ENCODE peak calls at places on chromosome 7, in six cellular contexts. Q, Y, P, K, A and D are unnamed samples.

GRCh38 chr7:14197280-14197679 is 207.8 kb upstream of the ETV1 start:
- DNase-seq in Q (no peak), Y (no peak), K (no peak), A (no peak), P (peak), D (no peak)

GRCh38 chr7:131226116-131226562 is 101.5 kb upstream of the MKLN1 start:
- DNase-seq in P (no peak), K (peak), Q (no peak), Y (no peak), A (no peak), D (peak)

GRCh38 chr7:24227603-24228359 is 56.2 kb upstream of the NPY start:
- DNase-seq in Y (peak), Q (no peak), A (no peak), K (no peak), P (no peak), D (no peak)

GRCh38 chr7:153657182-153657800 is 394.9 kb upstream of the DPP6 start:
- DNase-seq in Y (no peak), Q (no peak), A (no peak), P (no peak), K (no peak), D (no peak)

GRCh38 chr7:149003560-149004305 is 24.6 kb downstream of the PDIA4 start:
- DNase-seq in K (no peak), A (no peak), Y (no peak), P (no peak), Q (no peak), D (no peak)

GRCh38 chr7:155752756-155753445 is 59.4 kb downstream of the SHH start:
- DNase-seq in Q (no peak), Y (no peak), P (no peak), K (no peak), A (no peak), D (no peak)

GRCh38 chr7:90320801-90321494 is at the start of gene FAM237B:
- DNase-seq in P (no peak), K (peak), A (no peak), Q (no peak), Y (peak), D (peak)

GRCh38 chr7:27202018-27202740 is 2.3 kb upstream of the HOXA13 start:
- DNase-seq in K (no peak), Q (no peak), Y (no peak), A (no peak), P (no peak), D (no peak)

DNA sequence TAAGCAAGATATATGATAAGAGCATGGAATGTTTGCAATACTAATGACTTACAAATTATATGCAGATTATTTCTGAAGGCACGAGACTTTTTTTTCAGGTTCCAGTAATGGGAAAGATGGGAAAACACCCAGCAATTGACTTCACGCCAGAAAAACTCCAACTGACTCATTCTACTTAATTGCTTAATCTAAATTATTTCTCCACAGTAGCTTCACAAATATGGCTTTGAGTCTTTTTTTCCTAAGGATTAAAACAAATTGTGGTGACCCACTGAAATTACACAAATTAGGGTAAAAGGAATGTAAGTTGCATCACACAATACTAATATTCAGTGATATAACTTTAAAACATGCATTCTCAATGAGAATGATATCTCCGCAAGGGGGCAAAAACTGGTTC is 138.7 kb downstream of the GNAI1 start:
- DNase-seq in K (no peak), A (no peak), Y (no peak), Q (no peak), P (no peak), D (no peak)
- TF ChIP-seq CTCF in K (no peak), A (no peak), Y (no peak), Q (no peak), P (no peak), D (no peak)

GRCh38 chr7:65477326-65477725 is 103.7 kb downstream of the ZNF92 start:
- DNase-seq in Q (peak), P (no peak), K (peak), A (no peak), Y (peak), D (no peak)
- TF ChIP-seq CTCF in Q (peak), P (peak), K (no peak), A (peak), Y (peak), D (no peak)

DNA sequence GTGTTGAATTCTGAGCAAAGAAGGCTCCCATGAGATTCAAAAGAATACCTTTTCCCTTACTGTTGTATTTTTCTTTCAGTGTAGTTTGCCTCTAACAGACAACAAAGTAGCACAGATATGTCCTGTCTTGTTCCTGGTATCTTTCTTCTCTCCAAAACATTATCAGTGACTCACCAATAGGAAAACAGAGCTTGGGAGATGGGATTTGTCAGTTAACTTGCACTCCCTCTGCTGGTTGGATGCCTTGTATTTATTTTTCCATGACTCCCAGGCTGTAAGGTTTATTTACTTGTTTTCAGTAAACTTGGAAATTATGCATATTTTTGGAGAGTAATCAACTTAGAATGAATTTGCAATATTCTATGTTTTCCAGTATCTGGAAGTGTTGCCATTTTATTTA is 129.7 kb downstream of the SAMD9 start:
- DNase-seq in K (peak), Y (peak), P (peak), Q (no peak), A (no peak), D (peak)
- TF ChIP-seq CTCF in K (peak), Y (peak), P (peak), Q (peak), A (peak), D (no peak)

GRCh38 chr7:36766451-36766850 is 42.2 kb upstream of the AOAH start:
- DNase-seq in Y (no peak), A (no peak), P (no peak), Q (no peak), K (no peak), D (no peak)
- TF ChIP-seq CTCF in Y (no peak), A (no peak), P (no peak), Q (no peak), K (no peak), D (no peak)

GRCh38 chr7:16114633-16115032 is 306.7 kb downstream of the CRPPA start:
- DNase-seq in P (no peak), Y (no peak), Q (no peak), K (peak), A (no peak), D (peak)
- TF ChIP-seq CTCF in P (peak), Y (peak), Q (peak), K (peak), A (peak), D (peak)

GRCh38 chr7:139117599-139118233 is 8.2 kb upstream of the ZC3HAV1 start:
- DNase-seq in Y (no peak), K (no peak), Q (no peak), A (no peak), P (no peak), D (no peak)

GRCh38 chr7:139116999-139117398 is 7.5 kb upstream of the ZC3HAV1 start:
- DNase-seq in Q (no peak), A (no peak), Y (no peak), P (no peak), K (no peak), D (no peak)

GRCh38 chr7:139118803-139119485 is 9.4 kb upstream of the ZC3HAV1 start:
- DNase-seq in A (no peak), K (no peak), P (no peak), Y (no peak), Q (no peak), D (no peak)

GRCh38 chr7:139119486-139119849 is 9.9 kb upstream of the ZC3HAV1 start:
- DNase-seq in Q (no peak), K (no peak), Y (no peak), P (no peak), A (no peak), D (no peak)

GRCh38 chr7:139118234-139118802 is 8.8 kb upstream of the ZC3HAV1 start:
- DNase-seq in Y (no peak), K (peak), P (peak), Q (no peak), A (no peak), D (peak)
- TF ChIP-seq CTCF in Y (no peak), K (no peak), P (peak), Q (no peak), A (no peak), D (no peak)

GRCh38 chr7:42645906-42646305 is 266.0 kb downstream of the C7orf25 start:
- DNase-seq in K (no peak), Q (no peak), Y (no peak), A (no peak), P (no peak), D (no peak)

GRCh38 chr7:42642699-42643098 is 269.2 kb downstream of the C7orf25 start:
- DNase-seq in Y (no peak), Q (no peak), P (no peak), K (no peak), A (no peak), D (no peak)

GRCh38 chr7:42639930-42640329 is 271.9 kb downstream of the C7orf25 start:
- DNase-seq in A (no peak), Y (no peak), K (no peak), Q (no peak), P (no peak), D (no peak)
- TF ChIP-seq CTCF in A (no peak), Y (peak), K (no peak), Q (no peak), P (peak), D (no peak)

GRCh38 chr7:140592957-140593356 is 47.7 kb downstream of the DENND2A start:
- DNase-seq in P (no peak), K (no peak), Y (no peak), Q (no peak), A (no peak), D (no peak)
- TF ChIP-seq CTCF in P (no peak), K (no peak), Y (no peak), Q (no peak), A (no peak), D (no peak)

GRCh38 chr7:128915271-128915819 is 4.8 kb upstream of the KCP start:
- DNase-seq in Y (peak), P (no peak), K (no peak), A (no peak), Q (no peak), D (no peak)

GRCh38 chr7:128916643-128916915 is 6.1 kb upstream of the KCP start:
- DNase-seq in Y (no peak), K (no peak), P (no peak), Q (no peak), A (no peak), D (no peak)

GRCh38 chr7:128915841-128916642 is 5.5 kb upstream of the KCP start:
- DNase-seq in Q (no peak), A (no peak), P (no peak), K (no peak), Y (no peak), D (no peak)

GRCh38 chr7:128918266-128918665 is 7.8 kb upstream of the KCP start:
- DNase-seq in Q (no peak), Y (no peak), P (no peak), K (no peak), A (peak), D (no peak)

DNA sequence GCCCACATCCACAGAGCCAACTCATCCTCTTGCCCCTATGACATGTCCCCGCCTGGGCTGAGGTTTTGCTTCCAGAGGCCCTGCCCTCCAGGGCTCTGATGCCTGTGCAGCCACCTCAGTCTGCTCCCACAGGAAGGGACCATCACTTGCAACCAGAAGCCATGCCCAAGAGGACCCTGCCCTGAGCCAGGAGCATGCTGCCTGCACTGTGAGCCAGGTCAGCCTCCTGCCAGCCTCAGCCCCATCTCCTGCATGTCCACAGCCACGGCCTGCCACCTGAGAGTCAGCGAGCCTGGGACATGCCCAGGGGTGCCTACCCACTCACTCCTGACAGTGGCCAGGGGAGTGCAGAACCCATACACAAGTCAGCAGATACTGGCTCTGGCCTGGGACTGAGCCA is 6.6 kb upstream of the KCP start:
- DNase-seq in Y (no peak), K (no peak), A (no peak), P (no peak), Q (no peak), D (no peak)
- TF ChIP-seq CTCF in Y (no peak), K (no peak), A (no peak), P (no peak), Q (no peak), D (no peak)